ENCODE peak calls at places on chromosome X, in six cellular contexts. One of them, this sample, is unnamed.

GRCh38 chrX:150329888-150330287 is 33.2 kb upstream of the MAMLD1 start:
- DNase-seq in RPMI7951: no peak
- DNase-seq in Calu3: no peak
- DNase-seq in sigmoid colon: no peak
- DNase-seq in stimulated activated CD4-positive, alpha-beta T cell treated with anti-CD3 and anti-CD28 coated beads, Interleukin-1b, Interleukin-23, amount 100 ng/mL, for 48 hours: no peak
- DNase-seq in thoracic aorta: no peak
- DNase-seq in this sample: peak

GRCh38 chrX:19535481-19535880 is 20.2 kb upstream of the MAP3K15 start:
- DNase-seq in stimulated activated CD4-positive, alpha-beta T cell treated with anti-CD3 and anti-CD28 coated beads, Interleukin-1b, Interleukin-23, amount 100 ng/mL, for 48 hours: no peak
- DNase-seq in RPMI7951: no peak
- DNase-seq in sigmoid colon: no peak
- DNase-seq in thoracic aorta: no peak
- DNase-seq in Calu3: no peak
- DNase-seq in this sample: peak

GRCh38 chrX:79270401-79270800 is 96.7 kb downstream of the ITM2A start:
- DNase-seq in Calu3: peak
- DNase-seq in sigmoid colon: no peak
- DNase-seq in thoracic aorta: no peak
- DNase-seq in RPMI7951: no peak
- DNase-seq in stimulated activated CD4-positive, alpha-beta T cell treated with anti-CD3 and anti-CD28 coated beads, Interleukin-1b, Interleukin-23, amount 100 ng/mL, for 48 hours: peak
- DNase-seq in this sample: no peak

GRCh38 chrX:40096395-40097091 is 1.2 kb downstream of the BCOR start:
- DNase-seq in RPMI7951: peak
- DNase-seq in sigmoid colon: peak
- DNase-seq in thoracic aorta: no peak
- DNase-seq in stimulated activated CD4-positive, alpha-beta T cell treated with anti-CD3 and anti-CD28 coated beads, Interleukin-1b, Interleukin-23, amount 100 ng/mL, for 48 hours: peak
- DNase-seq in Calu3: peak
- DNase-seq in this sample: peak

GRCh38 chrX:72604112-72604511 is 31.5 kb upstream of the HDAC8 start:
- DNase-seq in RPMI7951: no peak
- DNase-seq in Calu3: no peak
- DNase-seq in thoracic aorta: no peak
- DNase-seq in sigmoid colon: no peak
- DNase-seq in stimulated activated CD4-positive, alpha-beta T cell treated with anti-CD3 and anti-CD28 coated beads, Interleukin-1b, Interleukin-23, amount 100 ng/mL, for 48 hours: no peak
- DNase-seq in this sample: no peak

GRCh38 chrX:37759878-37760418 is 19.9 kb upstream of the CYBB start:
- DNase-seq in thoracic aorta: no peak
- DNase-seq in sigmoid colon: no peak
- DNase-seq in stimulated activated CD4-positive, alpha-beta T cell treated with anti-CD3 and anti-CD28 coated beads, Interleukin-1b, Interleukin-23, amount 100 ng/mL, for 48 hours: no peak
- DNase-seq in Calu3: no peak
- DNase-seq in RPMI7951: no peak
- DNase-seq in this sample: no peak

GRCh38 chrX:151789179-151789800 is 54.7 kb downstream of the CNGA2 start:
- DNase-seq in thoracic aorta: peak
- DNase-seq in sigmoid colon: peak
- DNase-seq in RPMI7951: peak
- DNase-seq in Calu3: peak
- DNase-seq in stimulated activated CD4-positive, alpha-beta T cell treated with anti-CD3 and anti-CD28 coated beads, Interleukin-1b, Interleukin-23, amount 100 ng/mL, for 48 hours: no peak
- DNase-seq in this sample: peak

GRCh38 chrX:17923546-17923945 is 62.4 kb upstream of the RAI2 start:
- DNase-seq in Calu3: no peak
- DNase-seq in sigmoid colon: no peak
- DNase-seq in thoracic aorta: no peak
- DNase-seq in stimulated activated CD4-positive, alpha-beta T cell treated with anti-CD3 and anti-CD28 coated beads, Interleukin-1b, Interleukin-23, amount 100 ng/mL, for 48 hours: no peak
- DNase-seq in RPMI7951: peak
- DNase-seq in this sample: no peak

GRCh38 chrX:9337056-9337455 is 127.8 kb upstream of the TBL1X start:
- DNase-seq in RPMI7951: peak
- DNase-seq in sigmoid colon: peak
- DNase-seq in Calu3: no peak
- DNase-seq in stimulated activated CD4-positive, alpha-beta T cell treated with anti-CD3 and anti-CD28 coated beads, Interleukin-1b, Interleukin-23, amount 100 ng/mL, for 48 hours: no peak
- DNase-seq in thoracic aorta: no peak
- DNase-seq in this sample: peak

GRCh38 chrX:21658746-21659145 is 616 bp upstream of the KLHL34 start:
- DNase-seq in Calu3: peak
- DNase-seq in thoracic aorta: no peak
- DNase-seq in stimulated activated CD4-positive, alpha-beta T cell treated with anti-CD3 and anti-CD28 coated beads, Interleukin-1b, Interleukin-23, amount 100 ng/mL, for 48 hours: no peak
- DNase-seq in RPMI7951: no peak
- DNase-seq in sigmoid colon: no peak
- DNase-seq in this sample: no peak

GRCh38 chrX:133402042-133402453 is 13.2 kb downstream of the GPC4 start:
- DNase-seq in sigmoid colon: no peak
- DNase-seq in RPMI7951: no peak
- DNase-seq in Calu3: no peak
- DNase-seq in thoracic aorta: no peak
- DNase-seq in stimulated activated CD4-positive, alpha-beta T cell treated with anti-CD3 and anti-CD28 coated beads, Interleukin-1b, Interleukin-23, amount 100 ng/mL, for 48 hours: no peak
- DNase-seq in this sample: no peak